ENCODE peak calls at places on chromosomes 5 and 9, in five cellular contexts. E is uterus, P is heart left ventricle, H is lower lobe of right lung, G is neuronal stem cell. I is an unnamed sample.
A peak's percentile ranks its signal among the peaks of the same experiment; 100 is the strongest.

GRCh38 chr9:72193478-72193881 is 44.2 kb downstream of the GDA start:
- DNase-seq in H (no peak), E (no peak), P (no peak), G (no peak), I (no peak)

GRCh38 chr5:68033961-68034581 is 181.5 kb upstream of the PIK3R1 start:
- DNase-seq in E (peak; percentile 41), P (peak; percentile 43), H (peak; percentile 54), G (no peak), I (no peak)

GRCh38 chr5:153974131-153974812 is 64.4 kb downstream of the FAM114A2 start:
- DNase-seq in H (no peak), G (no peak), E (no peak), P (no peak), I (no peak)

GRCh38 chr9:113154471-113154870 is 3.7 kb downstream of the SLC31A2 start:
- DNase-seq in E (no peak), G (no peak), H (no peak), P (no peak), I (no peak)

GRCh38 chr5:173671121-173671949 is 54.9 kb upstream of the BOD1 start:
- DNase-seq in P (peak; percentile 31), H (peak; percentile 58), G (no peak), E (peak; percentile 57), I (no peak)

GRCh38 chr9:113978954-113979712 is 99.0 kb downstream of the AMBP start:
- DNase-seq in P (no peak), E (no peak), H (no peak), G (no peak), I (no peak)

GRCh38 chr5:167587768-167588167 is 703.7 kb upstream of the WWC1 start:
- DNase-seq in E (no peak), H (no peak), P (no peak), G (peak; percentile 35), I (peak; percentile 43)

GRCh38 chr9:88303785-88304495 is 84.3 kb upstream of the SPIN1 start:
- DNase-seq in H (no peak), G (no peak), P (no peak), E (no peak), I (no peak)

GRCh38 chr5:43171441-43171840 is 20.6 kb upstream of the NIM1K start:
- DNase-seq in H (no peak), P (no peak), E (no peak), G (no peak), I (no peak)

GRCh38 chr5:10836991-10837390 is 76.0 kb upstream of the DAP start:
- DNase-seq in E (no peak), G (no peak), H (no peak), P (no peak), I (no peak)

GRCh38 chr9:35861161-35861897 is 8.9 kb downstream of the OR13J1 start:
- DNase-seq in G (no peak), E (no peak), P (no peak), H (no peak), I (no peak)

GRCh38 chr9:108151161-108151586 is 661.6 kb upstream of the KLF4 start:
- DNase-seq in E (no peak), G (no peak), H (no peak), P (no peak), I (no peak)

GRCh38 chr9:124467410-124468060 is 17.3 kb downstream of the ADGRD2 start:
- DNase-seq in G (no peak), P (no peak), H (peak; percentile 23), E (no peak), I (no peak)

GRCh38 chr9:96219615-96220257 is 82.2 kb downstream of the HSD17B3 start:
- DNase-seq in H (peak; percentile 63), G (no peak), E (peak; percentile 58), P (peak; percentile 40), I (peak; percentile 5)

GRCh38 chr9:10112798-10113197 is 500.0 kb downstream of the PTPRD start:
- DNase-seq in P (peak; percentile 44), E (no peak), H (no peak), G (no peak), I (no peak)

GRCh38 chr5:112848116-112848811 is 12.8 kb upstream of the SRP19 start:
- DNase-seq in H (no peak), P (no peak), G (peak; percentile 54), E (no peak), I (peak; percentile 74)

GRCh38 chr5:60404171-60404570 is 295.8 kb downstream of the DEPDC1B start:
- DNase-seq in G (peak; percentile 9), H (no peak), E (no peak), P (no peak), I (no peak)

GRCh38 chr9:8364021-8364782 is 564.6 kb upstream of the DMAC1 start:
- DNase-seq in H (no peak), G (no peak), E (no peak), P (peak; percentile 18), I (no peak)

GRCh38 chr5:172798422-172799215 is 27.6 kb upstream of the DUSP1 start:
- DNase-seq in P (no peak), H (no peak), G (no peak), E (peak; percentile 86), I (no peak)

GRCh38 chr9:34346873-34347799 is 17.8 kb downstream of the NUDT2 start:
- DNase-seq in H (no peak), G (no peak), E (no peak), P (no peak), I (no peak)

GRCh38 chr5:89374144-89374784 is 491.3 kb upstream of the MEF2C start:
- DNase-seq in E (no peak), P (no peak), H (no peak), G (no peak), I (no peak)

GRCh38 chr5:79111387-79111959 is at the start of gene BHMT:
- DNase-seq in H (no peak), G (no peak), P (no peak), E (no peak), I (no peak)

GRCh38 chr5:172007153-172007794 is 836 bp upstream of the FBXW11 start:
- DNase-seq in G (no peak), H (no peak), P (no peak), E (peak; percentile 16), I (no peak)

GRCh38 chr9:18437315-18438200 is 36.4 kb upstream of the ADAMTSL1 start:
- DNase-seq in P (peak; percentile 41), G (no peak), E (peak; percentile 42), H (no peak), I (no peak)

GRCh38 chr5:17257705-17258273 is 40.4 kb downstream of the BASP1 start:
- DNase-seq in E (no peak), H (no peak), G (no peak), P (no peak), I (no peak)

GRCh38 chr5:74369173-74369572 is 271.4 kb downstream of the ENC1 start:
- DNase-seq in E (no peak), G (no peak), H (no peak), P (no peak), I (no peak)

GRCh38 chr9:86500667-86501435 is 146.6 kb upstream of the TUT7 start:
- DNase-seq in G (no peak), H (no peak), P (no peak), E (no peak), I (no peak)

GRCh38 chr5:75681125-75681830 is 36.0 kb downstream of the POC5 start:
- DNase-seq in E (no peak), H (no peak), P (no peak), G (no peak), I (no peak)

GRCh38 chr9:21455320-21455719 is 15.1 kb downstream of the IFNA1 start:
- DNase-seq in P (no peak), H (no peak), E (no peak), G (no peak), I (no peak)

GRCh38 chr9:134301387-134302129 is 24.7 kb upstream of the RXRA start:
- DNase-seq in E (no peak), H (peak; percentile 29), G (no peak), P (no peak), I (no peak)

GRCh38 chr5:127567026-127567768 is 49.8 kb downstream of the PRRC1 start:
- DNase-seq in H (no peak), P (no peak), G (no peak), E (no peak), I (no peak)

GRCh38 chr5:141650851-141651727 is at the start of gene FCHSD1:
- DNase-seq in E (peak; percentile 91), G (peak; percentile 85), P (peak; percentile 91), H (peak; percentile 93), I (no peak)

GRCh38 chr5:88108490-88109279 is 160.0 kb downstream of the TMEM161B start:
- DNase-seq in H (no peak), E (no peak), P (no peak), G (no peak), I (no peak)
- H3K27ac ChIP-seq in H (no peak overlapping the region), E (no peak overlapping the region), P (no peak overlapping the region), G (no peak overlapping the region), I (no peak overlapping the region)

GRCh38 chr5:104184264-104184663 is 621.7 kb upstream of the NUDT12 start:
- DNase-seq in G (no peak), P (no peak), E (no peak), H (no peak), I (no peak)
- H3K9me3 ChIP-seq in G (peaks cover 28% of the 10 kb centered on the region), P (no peaks in the 10 kb centered on the region), E (no peaks in the 10 kb centered on the region), H (peaks cover 3% of the 10 kb centered on the region), I (peaks cover 8% of the 10 kb centered on the region)

DNA sequence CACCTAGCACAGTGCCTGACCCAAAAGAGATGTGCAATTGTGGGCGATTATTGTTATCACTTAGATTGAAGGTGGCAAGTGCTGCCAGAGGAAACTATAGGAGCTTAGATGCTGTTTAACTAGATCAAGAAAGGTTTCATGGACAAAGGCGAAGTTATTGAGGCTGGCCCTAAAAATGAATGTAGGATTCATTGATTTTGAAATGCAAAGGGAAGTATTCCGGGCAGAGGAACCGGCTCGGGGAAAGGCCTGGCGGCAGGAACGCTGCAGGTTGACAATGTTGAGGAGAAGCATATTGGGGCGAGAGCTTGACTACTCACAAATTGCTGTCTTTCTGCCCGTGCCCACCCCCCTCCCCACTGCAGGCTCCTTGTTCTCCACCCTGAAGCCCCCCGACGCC is 37.4 kb upstream of the TTC1 start:
- DNase-seq in H (no peak), G (no peak), E (no peak), P (no peak), I (no peak)
- H3K4me3 ChIP-seq in H (no peak overlapping the region), G (no peak overlapping the region), E (no peak overlapping the region), P (no peak overlapping the region), I (peak overlapping the region; percentile 51)

DNA sequence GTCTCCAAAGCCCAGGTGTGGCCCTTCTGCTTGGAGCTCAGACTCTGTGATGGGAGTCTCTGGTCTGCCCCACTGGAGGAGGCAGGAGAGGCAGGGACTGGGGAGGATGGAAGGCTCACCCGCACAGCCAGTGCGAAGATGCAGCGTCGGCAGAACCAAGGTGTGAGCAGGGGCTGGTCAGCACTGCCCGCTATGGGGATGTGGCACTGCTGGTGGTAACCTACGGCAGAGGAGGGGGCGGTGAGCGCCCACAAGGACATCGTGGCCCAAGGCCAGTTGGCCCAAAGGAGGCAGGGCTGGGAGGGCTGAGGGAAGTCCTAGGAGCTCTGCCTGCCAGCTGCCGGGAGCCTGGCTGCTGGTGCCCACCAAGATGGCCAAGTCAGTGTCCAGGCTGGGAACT is 7.3 kb downstream of the PHF19 start:
- DNase-seq in E (no peak), G (no peak), P (no peak), H (peak; percentile 51), I (no peak)
- H3K27ac ChIP-seq in E (peak overlapping the region; percentile 87), G (no peak overlapping the region), P (peak overlapping the region; percentile 93), H (peak overlapping the region; percentile 86), I (no peak overlapping the region)

GRCh38 chr5:2329741-2330140 is 421.7 kb downstream of the IRX2 start:
- DNase-seq in P (no peak), E (no peak), H (no peak), G (no peak), I (no peak)
- H3K9me3 ChIP-seq in P (no peaks in the 10 kb centered on the region), E (no peaks in the 10 kb centered on the region), H (no peaks in the 10 kb centered on the region), G (peaks cover 7% of the 10 kb centered on the region), I (no peaks in the 10 kb centered on the region)

I was measured in iPS DF 6.9.